ENCODE peak calls at places on chromosomes 16 and 17, in eight cellular contexts. J is activated CD4-positive, alpha-beta T cell treated with anti-CD3 and anti-CD28 coated beads for 24 hours; K is MV-4-11; I is Daoy; R is NCI-H1105 treated with DMSO at 0.1 percent for 48 hours; V is activated naive CD4-positive, alpha-beta T cell; N is amniotic stem cell; C is fibroblast of pulmonary artery. M is an unnamed sample.

GRCh38 chr17:80646328-80646727 is 101.7 kb downstream of the RPTOR start:
- DNase-seq in N (no peak), R (peak; percentile 50), J (no peak), V (no peak), K (no peak), C (no peak), I (no peak), M (no peak)

GRCh38 chr17:80779336-80779735 is 212.3 kb upstream of the CHMP6 start:
- DNase-seq in I (no peak), K (no peak), C (no peak), R (no peak), N (no peak), J (no peak), V (no peak), M (no peak)

GRCh38 chr17:63399856-63400255 is 46.2 kb downstream of the CYB561 start:
- DNase-seq in C (peak; percentile 75), K (no peak), V (no peak), R (no peak), N (no peak), I (no peak), J (no peak), M (no peak)

GRCh38 chr16:4613636-4614570 is 785 bp downstream of the UBALD1 start:
- DNase-seq in N (no peak), J (no peak), K (peak; percentile 15), C (peak; percentile 42), I (peak; percentile 56), V (peak; percentile 16), R (no peak), M (peak; percentile 25)

GRCh38 chr16:3578610-3579551 is 1.7 kb upstream of the NLRC3 start:
- DNase-seq in N (no peak), K (peak; percentile 79), J (no peak), R (no peak), V (peak; percentile 20), C (no peak), I (peak; percentile 35), M (peak; percentile 56)

GRCh38 chr16:49340466-49340865 is 33.1 kb upstream of the C16orf78 start:
- DNase-seq in I (no peak), K (no peak), N (no peak), R (no peak), C (no peak), V (no peak), J (no peak), M (no peak)

GRCh38 chr16:72357860-72358259 is 185.9 kb upstream of the PMFBP1 start:
- DNase-seq in K (no peak), I (no peak), R (no peak), C (peak; percentile 52), J (no peak), V (no peak), N (no peak), M (no peak)

GRCh38 chr16:54957403-54957802 is 26.7 kb downstream of the IRX5 start:
- DNase-seq in V (no peak), J (no peak), N (no peak), C (no peak), I (peak; percentile 40), R (peak; percentile 41), K (peak; percentile 61), M (no peak)

GRCh38 chr16:50288920-50289319 is 22.6 kb downstream of the ADCY7 start:
- DNase-seq in R (no peak), C (no peak), K (no peak), N (no peak), J (no peak), I (no peak), V (no peak), M (no peak)

GRCh38 chr16:75647138-75647491 is 350 bp downstream of the KARS1 start:
- DNase-seq in R (no peak), K (peak; percentile 53), C (no peak), I (peak; percentile 10), N (no peak), J (no peak), V (no peak), M (no peak)

GRCh38 chr16:51359141-51359960 is 208.3 kb upstream of the SALL1 start:
- DNase-seq in I (no peak), N (no peak), V (no peak), J (no peak), R (no peak), C (no peak), K (no peak), M (no peak)

GRCh38 chr16:89133457-89134127 is 38.0 kb upstream of the CDH15 start:
- DNase-seq in I (no peak), K (no peak), R (no peak), V (no peak), C (no peak), N (no peak), J (no peak), M (no peak)

GRCh38 chr16:27446721-27447120 is 44.7 kb downstream of the IL21R start:
- DNase-seq in C (no peak), R (no peak), J (no peak), N (no peak), I (no peak), K (no peak), V (peak; percentile 75), M (no peak)

GRCh38 chr17:7203391-7203790 is 16.2 kb downstream of the DLG4 start:
- DNase-seq in N (no peak), R (no peak), I (no peak), J (no peak), C (no peak), V (no peak), K (no peak), M (no peak)

GRCh38 chr16:8796469-8797363 is 723 bp downstream of the TMEM186 start:
- DNase-seq in I (no peak), K (no peak), N (no peak), V (no peak), J (no peak), C (no peak), R (no peak), M (no peak)

GRCh38 chr17:41689497-41690299 is 1.0 kb downstream of the EIF1 start:
- DNase-seq in R (no peak), N (peak; percentile 27), V (no peak), I (peak; percentile 44), J (peak; percentile 64), C (peak; percentile 79), K (peak; percentile 54), M (peak; percentile 52)

M was measured in stimulated activated effector memory CD8-positive, alpha-beta T cell treated with anti-CD3 and anti-CD28 coated beads, Interleukin-12 subunit alpha, Interleukin-12 subunit beta, amount 100 ng/mL, for 72 hours.